ENCODE peak calls at places on chromosomes 1 and 21, in nine cellular contexts. J, T, L, V, R, Q, O, H and M are unnamed samples.

GRCh38 chr1:247113094-247113497 is 8.9 kb upstream of the ZNF669 start:
- DNase-seq in L (no peak), O (no peak), J (peak; percentile 95), T (peak; percentile 48), Q (no peak), H (peak; percentile 10), V (no peak), R (no peak), M (no peak)

GRCh38 chr1:246106342-246106763 is 400.7 kb downstream of the SMYD3 start:
- DNase-seq in R (no peak), O (peak; percentile 17), H (no peak), T (no peak), V (no peak), L (no peak), Q (peak; percentile 88), J (no peak), M (no peak)

GRCh38 chr1:72202761-72203160 is 79.6 kb downstream of the NEGR1 start:
- DNase-seq in J (no peak), R (no peak), Q (no peak), H (peak; percentile 36), L (no peak), V (no peak), O (peak; percentile 9), T (no peak), M (no peak)

GRCh38 chr1:181482001-181482430 is 1.3 kb upstream of the CACNA1E start:
- DNase-seq in H (no peak), V (no peak), L (no peak), O (no peak), J (no peak), Q (no peak), R (no peak), T (no peak), M (no peak)

GRCh38 chr1:242530761-242531160 is 6.3 kb upstream of the PLD5 start:
- DNase-seq in T (no peak), J (peak; percentile 82), L (no peak), Q (no peak), O (peak; percentile 1), R (no peak), V (no peak), H (no peak), M (no peak)

GRCh38 chr1:182622795-182623528 is 18.8 kb upstream of the RGS16 start:
- DNase-seq in Q (no peak), L (no peak), R (no peak), T (no peak), H (peak; percentile 47), J (no peak), O (no peak), V (no peak), M (no peak)

GRCh38 chr1:190477687-190478192 is at the start of gene BRINP3:
- DNase-seq in Q (no peak), O (no peak), H (no peak), V (no peak), J (no peak), T (no peak), L (no peak), R (no peak), M (no peak)

GRCh38 chr1:40712997-40713396 is 21.5 kb downstream of the NFYC start:
- DNase-seq in Q (peak; percentile 67), H (peak; percentile 50), R (no peak), T (no peak), O (no peak), J (peak; percentile 24), L (no peak), V (no peak), M (no peak)

GRCh38 chr1:84000196-84000885 is 1.4 kb upstream of the TTLL7 start:
- DNase-seq in J (no peak), H (no peak), O (no peak), T (no peak), R (no peak), V (no peak), Q (no peak), L (no peak), M (no peak)

GRCh38 chr1:107404756-107405155 is 263.9 kb downstream of the NTNG1 start:
- DNase-seq in Q (no peak), J (peak; percentile 37), R (no peak), V (no peak), T (no peak), O (peak; percentile 19), H (no peak), L (peak; percentile 22), M (no peak)

GRCh38 chr1:109827466-109827865 is 63.7 kb upstream of the EPS8L3 start:
- DNase-seq in J (peak; percentile 47), O (no peak), V (no peak), T (no peak), R (no peak), H (no peak), Q (no peak), L (peak; percentile 38), M (no peak)

GRCh38 chr1:226002667-226003501 is 3.7 kb upstream of the SDE2 start:
- DNase-seq in L (no peak), R (peak; percentile 66), O (peak; percentile 37), Q (peak; percentile 92), T (peak; percentile 97), J (no peak), V (peak; percentile 78), H (peak; percentile 77), M (peak; percentile 91)

GRCh38 chr1:168050307-168050706 is 86.4 kb downstream of the GPR161 start:
- DNase-seq in L (no peak), H (no peak), Q (no peak), V (no peak), T (no peak), R (no peak), O (no peak), J (no peak), M (no peak)

GRCh38 chr1:170929412-170929834 is 5.9 kb upstream of the MROH9 start:
- DNase-seq in R (no peak), T (no peak), L (no peak), J (no peak), Q (no peak), V (no peak), H (peak; percentile 77), O (peak; percentile 59), M (no peak)

GRCh38 chr21:34886554-34887385 is 162.3 kb downstream of the RUNX1 start:
- DNase-seq in R (no peak), J (peak; percentile 33), H (no peak), T (peak; percentile 60), Q (peak; percentile 20), O (no peak), V (peak; percentile 57), L (peak; percentile 45), M (peak; percentile 42)

GRCh38 chr1:243712890-243713425 is 137.1 kb downstream of the AKT3 start:
- DNase-seq in J (no peak), Q (peak; percentile 44), V (no peak), H (peak; percentile 37), T (no peak), R (no peak), O (no peak), L (peak; percentile 43), M (no peak)

GRCh38 chr1:209652873-209653401 is 712 bp upstream of the LAMB3 start:
- DNase-seq in O (peak; percentile 70), J (peak; percentile 100), V (peak; percentile 82), R (peak; percentile 94), H (peak; percentile 43), L (peak; percentile 39), Q (peak; percentile 29), T (peak; percentile 94), M (peak; percentile 94)

GRCh38 chr21:42260121-42260520 is 41.2 kb downstream of the ABCG1 start:
- DNase-seq in V (no peak), T (no peak), R (no peak), O (no peak), Q (no peak), H (no peak), L (no peak), J (no peak), M (no peak)

GRCh38 chr1:38941093-38941492 is 537 bp downstream of the RHBDL2 start:
- DNase-seq in L (no peak), Q (no peak), T (no peak), O (no peak), R (no peak), H (no peak), J (no peak), V (no peak), M (peak; percentile 32)

GRCh38 chr1:115251340-115251748 is 86.7 kb downstream of the NGF start:
- DNase-seq in T (no peak), H (peak; percentile 60), Q (no peak), O (peak; percentile 52), L (peak; percentile 66), J (peak; percentile 69), V (no peak), R (no peak), M (no peak)

GRCh38 chr1:7664147-7664892 is 106.8 kb upstream of the VAMP3 start:
- DNase-seq in J (no peak), L (no peak), O (no peak), H (no peak), T (no peak), R (no peak), V (no peak), Q (no peak), M (no peak)